ENCODE peak calls at places on chromosomes 4 and X, in nine cellular contexts. B, L, K, P, A, F, V, Q and J are unnamed samples. For H3K36me3, the result is how much of the 10 kb centered on the place peaks cover.

GRCh38 chr4:16026155-16026761 is 57.6 kb downstream of the PROM1 start:
- DNase-seq in B (peak), L (no peak), K (peak), P (peak), A (no peak), F (peak), V (no peak), Q (no peak), J (peak)

GRCh38 chrX:75603833-75604232 is 81.0 kb upstream of the ZDHHC15 start:
- DNase-seq in B (peak), L (no peak), K (no peak), P (peak), A (no peak), F (no peak), V (no peak), Q (no peak), J (peak)

GRCh38 chrX:41118156-41118555 is 32.9 kb downstream of the USP9X start:
- DNase-seq in B (no peak), L (no peak), K (no peak), P (no peak), A (no peak), F (no peak), V (no peak), Q (no peak), J (no peak)

GRCh38 chr4:173490817-173491518 is 39.1 kb downstream of the HAND2 start:
- DNase-seq in B (peak), L (no peak), K (no peak), P (peak), A (no peak), F (no peak), V (no peak), Q (no peak), J (peak)

GRCh38 chrX:24528605-24529004 is 63.5 kb downstream of the PDK3 start:
- DNase-seq in B (no peak), L (no peak), K (no peak), P (no peak), A (no peak), F (no peak), V (no peak), Q (no peak), J (no peak)

GRCh38 chr4:74400395-74400794 is 35.5 kb downstream of the EREG start:
- DNase-seq in B (no peak), L (no peak), K (no peak), P (no peak), A (no peak), F (no peak), V (no peak), Q (no peak), J (no peak)

GRCh38 chr4:140575489-140575888 is 6.7 kb upstream of the UCP1 start:
- DNase-seq in B (no peak), L (no peak), K (no peak), P (no peak), A (no peak), F (no peak), V (no peak), Q (no peak), J (no peak)

GRCh38 chr4:188754372-188755002 is 615.2 kb downstream of the TRIML1 start:
- DNase-seq in B (no peak), L (no peak), K (no peak), P (no peak), A (no peak), F (no peak), V (no peak), Q (no peak), J (no peak)

GRCh38 chrX:38583185-38583584 is 21.8 kb downstream of the TSPAN7 start:
- DNase-seq in B (no peak), L (no peak), K (no peak), P (no peak), A (no peak), F (no peak), V (no peak), Q (no peak), J (no peak)

GRCh38 chr4:174365018-174365587 is 81.4 kb downstream of the CEP44 start:
- DNase-seq in B (peak), L (no peak), K (no peak), P (peak), A (no peak), F (no peak), V (no peak), Q (no peak), J (peak)

GRCh38 chrX:42070866-42071265 is 147.5 kb upstream of the CASK start:
- DNase-seq in B (no peak), L (no peak), K (no peak), P (no peak), A (no peak), F (no peak), V (no peak), Q (no peak), J (no peak)

GRCh38 chrX:122272011-122272410 is 912.1 kb upstream of the GRIA3 start:
- DNase-seq in B (no peak), L (no peak), K (no peak), P (peak), A (no peak), F (no peak), V (no peak), Q (no peak), J (no peak)

GRCh38 chr4:72325215-72325614 is 243.8 kb downstream of the ADAMTS3 start:
- DNase-seq in B (no peak), L (no peak), K (no peak), P (peak), A (no peak), F (no peak), V (peak), Q (no peak), J (no peak)

GRCh38 chr4:30553721-30554120 is 166.4 kb upstream of the PCDH7 start:
- DNase-seq in B (peak), L (no peak), K (no peak), P (peak), A (no peak), F (no peak), V (no peak), Q (no peak), J (peak)

GRCh38 chr4:184374006-184374405 is 100.3 kb downstream of the IRF2 start:
- DNase-seq in B (no peak), L (no peak), K (no peak), P (no peak), A (no peak), F (no peak), V (no peak), Q (no peak), J (no peak)

GRCh38 chrX:13898603-13899002 is 81.7 kb upstream of the GPM6B start:
- DNase-seq in B (peak), L (no peak), K (no peak), P (no peak), A (no peak), F (no peak), V (no peak), Q (no peak), J (no peak)

GRCh38 chr4:159051245-159052071 is 51.4 kb upstream of the RAPGEF2 start:
- DNase-seq in B (no peak), L (no peak), K (no peak), P (no peak), A (no peak), F (no peak), V (no peak), Q (no peak), J (no peak)

GRCh38 chr4:159049780-159050375 is 53.0 kb upstream of the RAPGEF2 start:
- DNase-seq in B (no peak), L (no peak), K (no peak), P (no peak), A (no peak), F (no peak), V (no peak), Q (no peak), J (no peak)

GRCh38 chr4:159055851-159056250 is 47.0 kb upstream of the RAPGEF2 start:
- DNase-seq in B (no peak), L (no peak), K (no peak), P (no peak), A (no peak), F (no peak), V (no peak), Q (no peak), J (no peak)

GRCh38 chr4:159048166-159048886 is 54.6 kb upstream of the RAPGEF2 start:
- DNase-seq in B (peak), L (no peak), K (peak), P (peak), A (no peak), F (peak), V (no peak), Q (no peak), J (peak)

DNA sequence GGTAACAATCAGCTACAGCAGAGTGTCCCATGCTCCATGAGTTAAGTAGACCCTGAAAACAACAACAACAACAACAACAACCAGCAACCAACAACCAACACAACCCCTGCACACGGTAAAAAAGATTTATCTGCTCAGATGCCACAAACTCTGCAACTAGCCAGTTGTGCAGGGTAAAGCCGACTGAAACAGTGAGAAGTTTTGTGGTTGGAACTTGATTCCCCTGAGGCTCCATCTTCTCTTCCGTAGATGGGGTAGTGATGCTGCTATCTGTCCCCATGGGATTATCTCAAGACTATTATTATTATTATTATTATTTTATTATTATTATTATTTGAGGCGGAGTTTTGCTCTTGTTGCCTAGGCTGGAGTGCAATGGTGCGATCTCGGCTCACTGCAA is 50.6 kb upstream of the RAPGEF2 start:
- DNase-seq in B (no peak), L (no peak), K (no peak), P (no peak), A (no peak), F (no peak), V (no peak), Q (no peak), J (no peak)
- H3K4me3 ChIP-seq in B (no peak), L (no peak), K (no peak), P (no peak), A (no peak), F (no peak), V (peak), Q (no peak), J (no peak)

GRCh38 chrX:131741103-131741581 is 197.3 kb downstream of the OR13H1 start:
- DNase-seq in B (peak), L (no peak), K (no peak), P (peak), A (no peak), F (peak), V (no peak), Q (no peak), J (no peak)

GRCh38 chrX:131745942-131746489 is 202.1 kb downstream of the OR13H1 start:
- DNase-seq in B (no peak), L (no peak), K (no peak), P (no peak), A (no peak), F (no peak), V (no peak), Q (no peak), J (no peak)

GRCh38 chrX:131747173-131747572 is 203.3 kb downstream of the OR13H1 start:
- DNase-seq in B (peak), L (no peak), K (peak), P (peak), A (no peak), F (peak), V (no peak), Q (no peak), J (peak)

GRCh38 chrX:131746491-131746968 is 202.7 kb downstream of the OR13H1 start:
- DNase-seq in B (peak), L (no peak), K (peak), P (peak), A (no peak), F (peak), V (no peak), Q (no peak), J (no peak)
- H3K36me3 ChIP-seq in B (under half), L (under half), K (under half), P (under half), A (under half), F (under half), V (under half), Q (under half), J (under half)

DNA sequence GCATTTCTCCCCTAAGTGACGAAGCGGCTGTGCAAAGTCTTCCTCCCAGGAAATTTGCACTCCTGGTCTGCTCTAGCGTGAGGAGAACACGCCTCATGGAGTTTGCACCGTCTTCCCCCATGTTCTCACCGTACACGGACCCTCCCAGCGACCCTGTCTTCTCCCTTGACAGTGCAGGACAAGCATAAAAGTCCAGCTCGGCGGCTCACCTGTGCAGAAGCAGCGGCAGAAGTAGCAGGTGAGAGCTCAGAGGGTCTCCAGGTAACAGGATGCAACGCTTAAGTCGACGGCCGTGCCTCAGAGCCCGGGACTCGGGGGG is 314 bp downstream of the P2RY8 start:
- DNase-seq in B (no peak), L (no peak), K (no peak), P (no peak), A (no peak), F (no peak), V (no peak), Q (no peak), J (no peak)
- H3K4me3 ChIP-seq in B (no peak), L (no peak), K (no peak), P (no peak), A (peak), F (peak), V (no peak), Q (no peak), J (no peak)

DNA sequence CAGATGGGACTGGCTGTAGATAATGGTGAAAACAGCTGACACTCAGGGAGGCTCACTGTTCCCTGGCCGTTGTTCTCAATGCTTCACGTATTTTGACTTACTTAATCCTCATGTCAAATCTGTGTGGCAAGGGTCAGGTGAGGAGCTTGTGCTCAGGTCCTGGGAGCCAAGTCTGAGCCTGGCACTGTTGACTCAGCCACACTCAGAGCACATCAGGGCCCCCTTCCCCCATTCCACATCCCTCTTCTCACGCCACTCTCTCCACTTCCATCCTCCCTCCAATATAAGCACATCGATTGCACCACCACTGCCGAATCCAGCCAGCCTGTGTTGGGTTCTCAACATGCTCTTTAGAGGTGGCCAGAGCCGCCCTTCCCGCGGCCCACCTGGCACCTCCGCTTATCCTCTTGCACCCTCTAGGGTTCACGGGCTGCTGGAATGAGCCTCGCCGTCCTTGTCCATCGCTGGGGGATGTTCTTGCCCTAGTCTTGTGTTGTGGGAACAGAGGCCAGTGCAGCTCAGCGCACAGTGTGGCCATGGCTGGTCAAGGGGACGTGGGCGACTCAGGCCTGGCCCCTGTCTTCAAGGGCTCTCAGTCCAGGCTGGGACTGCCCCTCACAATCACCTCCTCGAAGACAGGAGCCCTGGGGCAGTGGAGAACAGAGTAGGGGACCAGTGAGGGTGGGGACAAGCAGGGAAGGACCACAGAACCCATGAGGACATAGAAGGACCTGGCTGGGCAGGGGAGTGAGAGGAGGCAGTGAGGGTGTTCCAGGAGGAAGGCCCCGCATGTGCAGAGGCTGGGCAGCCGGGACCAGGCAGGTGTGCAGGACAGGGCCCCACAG is 40.3 kb downstream of the EVC start:
- DNase-seq in B (peak), L (no peak), K (no peak), P (peak), A (no peak), F (no peak), V (no peak), Q (peak), J (peak)
- H3K36me3 ChIP-seq in B (half or more), L (under half), K (under half), P (under half), A (under half), F (under half), V (under half), Q (under half), J (under half)

GRCh38 chrX:131066237-131066636 is 8.1 kb downstream of the ARHGAP36 start:
- DNase-seq in B (no peak), L (no peak), K (no peak), P (no peak), A (no peak), F (no peak), V (no peak), Q (no peak), J (no peak)

GRCh38 chrX:131067846-131068745 is 9.9 kb downstream of the ARHGAP36 start:
- DNase-seq in B (no peak), L (no peak), K (no peak), P (no peak), A (no peak), F (no peak), V (no peak), Q (no peak), J (no peak)

GRCh38 chrX:131063613-131064012 is 5.5 kb downstream of the ARHGAP36 start:
- DNase-seq in B (no peak), L (no peak), K (no peak), P (no peak), A (no peak), F (no peak), V (no peak), Q (no peak), J (no peak)

GRCh38 chrX:131068945-131069719 is 11.0 kb downstream of the ARHGAP36 start:
- DNase-seq in B (no peak), L (peak), K (no peak), P (no peak), A (no peak), F (no peak), V (no peak), Q (no peak), J (peak)

DNA sequence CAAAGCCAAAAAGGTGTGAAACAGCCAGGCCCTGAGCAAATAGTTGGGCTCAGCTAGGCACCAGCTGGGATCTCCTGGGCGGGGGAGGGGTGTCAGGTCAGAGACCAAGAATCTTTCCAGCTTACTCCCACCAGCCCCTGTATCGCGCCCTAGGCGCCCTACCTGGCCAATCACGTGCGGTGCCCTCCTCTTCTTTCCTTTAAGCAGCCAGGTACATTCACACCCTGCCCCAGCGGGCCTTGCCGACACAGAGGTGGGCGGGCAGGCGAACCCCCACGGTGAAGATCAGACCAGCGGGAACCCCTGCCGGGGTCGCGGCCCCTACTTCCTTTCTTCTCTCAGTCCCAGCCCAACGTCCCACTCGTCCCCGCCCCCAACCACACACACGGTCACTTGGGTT is 9.1 kb downstream of the ARHGAP36 start:
- DNase-seq in B (no peak), L (no peak), K (no peak), P (no peak), A (no peak), F (no peak), V (no peak), Q (no peak), J (no peak)
- H3K4me3 ChIP-seq in B (no peak), L (no peak), K (no peak), P (no peak), A (no peak), F (no peak), V (no peak), Q (no peak), J (no peak)

GRCh38 chrX:48923771-48924170 is 4.9 kb upstream of the PIM2 start:
- DNase-seq in B (no peak), L (no peak), K (no peak), P (no peak), A (no peak), F (no peak), V (no peak), Q (no peak), J (no peak)

GRCh38 chrX:48927125-48927524 is 8.3 kb upstream of the PIM2 start:
- DNase-seq in B (no peak), L (no peak), K (no peak), P (no peak), A (no peak), F (no peak), V (no peak), Q (no peak), J (no peak)

GRCh38 chrX:48933757-48934156 is 14.9 kb upstream of the PIM2 start:
- DNase-seq in B (no peak), L (no peak), K (no peak), P (no peak), A (no peak), F (no peak), V (no peak), Q (no peak), J (no peak)

GRCh38 chrX:48924270-48924669 is 5.4 kb upstream of the PIM2 start:
- DNase-seq in B (no peak), L (no peak), K (no peak), P (no peak), A (no peak), F (no peak), V (no peak), Q (no peak), J (no peak)

GRCh38 chrX:48927736-48928382 is 9.0 kb upstream of the PIM2 start:
- DNase-seq in B (no peak), L (no peak), K (no peak), P (no peak), A (no peak), F (no peak), V (no peak), Q (no peak), J (no peak)
- H3K36me3 ChIP-seq in B (under half), L (under half), K (under half), P (under half), A (under half), F (under half), V (under half), Q (under half), J (under half)

GRCh38 chr4:121688696-121689095 is 8.1 kb downstream of the ANXA5 start:
- DNase-seq in B (no peak), L (no peak), K (no peak), P (no peak), A (no peak), F (no peak), V (no peak), Q (no peak), J (no peak)

GRCh38 chr4:121690001-121690400 is 6.8 kb downstream of the ANXA5 start:
- DNase-seq in B (peak), L (no peak), K (no peak), P (peak), A (no peak), F (no peak), V (no peak), Q (no peak), J (peak)

GRCh38 chr4:121693450-121693849 is 3.3 kb downstream of the ANXA5 start:
- DNase-seq in B (peak), L (no peak), K (no peak), P (no peak), A (no peak), F (no peak), V (no peak), Q (no peak), J (no peak)

GRCh38 chr4:121696140-121696640 is 590 bp downstream of the ANXA5 start:
- DNase-seq in B (peak), L (no peak), K (no peak), P (peak), A (peak), F (peak), V (no peak), Q (no peak), J (peak)

DNA sequence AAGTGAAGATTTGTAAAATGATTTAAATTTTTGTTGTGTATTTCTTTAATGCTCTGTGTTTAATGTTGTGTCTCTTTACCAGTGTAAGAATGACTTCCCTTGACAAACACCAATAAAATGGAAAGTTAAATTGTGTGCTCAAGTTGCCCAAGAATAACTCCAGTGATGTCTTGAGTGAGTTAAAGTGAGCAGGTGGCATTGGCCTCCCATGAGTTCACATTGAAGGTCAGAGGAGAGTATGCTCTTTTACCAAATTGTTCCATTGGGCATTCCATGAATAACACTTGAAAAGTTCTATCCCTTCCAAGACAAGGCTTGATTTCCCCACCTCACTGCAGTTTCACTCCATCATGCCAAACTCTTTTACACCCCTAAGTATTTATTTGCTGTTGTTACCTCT is 4.5 kb downstream of the ANXA5 start:
- DNase-seq in B (no peak), L (no peak), K (no peak), P (no peak), A (no peak), F (no peak), V (no peak), Q (no peak), J (no peak)
- H3K4me3 ChIP-seq in B (no peak), L (no peak), K (no peak), P (peak), A (no peak), F (no peak), V (peak), Q (no peak), J (no peak)